ENCODE peak calls at places on chromosome 16, in six cellular contexts. P is right atrium auricular region, L is kidney epithelial cell, Q is esophagus muscularis mucosa, J is fibroblast of lung, O is heart right ventricle. Z is an unnamed sample. For H3K36me3, the result is how much of the 10 kb centered on the place peaks cover.

GRCh38 chr16:69195371-69196029 is 8.5 kb downstream of the SNTB2 start:
- DNase-seq in J (no peak), L (no peak), O (no peak), P (peak), Q (no peak), Z (no peak)

GRCh38 chr16:68309798-68310197 is 948 bp downstream of the SLC7A6OS start:
- DNase-seq in L (no peak), J (no peak), Q (no peak), P (no peak), O (no peak), Z (no peak)

GRCh38 chr16:26672206-26672605 is 394.5 kb upstream of the C16orf82 start:
- DNase-seq in O (no peak), J (no peak), P (no peak), L (no peak), Q (peak), Z (no peak)

GRCh38 chr16:16996830-16997229 is 473.9 kb downstream of the XYLT1 start:
- DNase-seq in O (no peak), J (no peak), Q (no peak), P (no peak), L (no peak), Z (no peak)

GRCh38 chr16:20401475-20402016 is 3.0 kb downstream of the PDILT start:
- DNase-seq in J (no peak), O (no peak), Q (no peak), L (no peak), P (no peak), Z (no peak)

GRCh38 chr16:30773826-30774225 is 11.7 kb downstream of the RNF40 start:
- DNase-seq in J (no peak), Q (no peak), P (no peak), L (no peak), O (no peak), Z (no peak)

GRCh38 chr16:32116080-32116479 is 137.0 kb upstream of the TP53TG3D start:
- DNase-seq in J (no peak), P (no peak), Q (peak), O (no peak), L (no peak), Z (no peak)

GRCh38 chr16:74896389-74897370 is 88.2 kb downstream of the WDR59 start:
- DNase-seq in Q (no peak), L (peak), O (no peak), P (no peak), J (peak), Z (no peak)

GRCh38 chr16:74749291-74750055 is 25.1 kb downstream of the FA2H start:
- DNase-seq in O (no peak), L (no peak), Q (no peak), J (no peak), P (no peak), Z (no peak)

GRCh38 chr16:17835118-17835949 is 364.6 kb upstream of the XYLT1 start:
- DNase-seq in Q (no peak), P (no peak), O (no peak), J (no peak), L (no peak), Z (no peak)

GRCh38 chr16:3637371-3637923 is 17.0 kb upstream of the DNASE1 start:
- DNase-seq in O (no peak), L (no peak), J (no peak), Q (no peak), P (peak), Z (no peak)

GRCh38 chr16:60310836-60311445 is 1576.8 kb upstream of the GOT2 start:
- DNase-seq in L (no peak), P (no peak), O (no peak), J (no peak), Q (no peak), Z (no peak)

GRCh38 chr16:14310519-14310991 is 239.4 kb downstream of the MRTFB start:
- DNase-seq in L (no peak), P (no peak), J (peak), O (no peak), Q (no peak), Z (no peak)

GRCh38 chr16:56401482-56401881 is 23.9 kb downstream of the AMFR start:
- DNase-seq in Q (peak), L (no peak), P (no peak), O (no peak), J (no peak), Z (peak)

GRCh38 chr16:14018848-14019247 is 52.3 kb upstream of the MRTFB start:
- DNase-seq in P (no peak), J (no peak), Q (no peak), L (no peak), O (no peak), Z (no peak)

GRCh38 chr16:75580-76501 is 2.2 kb upstream of the MPG start:
- DNase-seq in J (peak), L (no peak), Q (no peak), O (peak), P (peak), Z (peak)

GRCh38 chr16:72099377-72099818 is 5.8 kb downstream of the DHX38 start:
- DNase-seq in P (no peak), O (peak), L (no peak), Q (no peak), J (peak), Z (no peak)

GRCh38 chr16:2933136-2933535 is 21.4 kb downstream of the FLYWCH1 start:
- DNase-seq in Q (no peak), J (no peak), O (no peak), P (no peak), L (no peak), Z (no peak)

GRCh38 chr16:22317001-22317530 is 19.9 kb downstream of the POLR3E start:
- DNase-seq in O (no peak), L (no peak), J (no peak), P (no peak), Q (no peak), Z (no peak)

GRCh38 chr16:73082608-73083007 is 34.7 kb upstream of the ZFHX3 start:
- DNase-seq in P (no peak), Q (no peak), O (no peak), J (peak), L (peak), Z (no peak)

GRCh38 chr16:19281246-19281645 is 4.3 kb upstream of the CLEC19A start:
- DNase-seq in O (no peak), Q (no peak), P (no peak), J (no peak), L (no peak), Z (no peak)

GRCh38 chr16:57265850-57266530 is 18.5 kb downstream of the PLLP start:
- DNase-seq in O (peak), Q (no peak), P (peak), L (no peak), J (no peak), Z (no peak)

GRCh38 chr16:11583171-11583570 is 3.5 kb downstream of the LITAF start:
- DNase-seq in J (peak), Q (no peak), P (no peak), O (no peak), L (no peak), Z (no peak)

GRCh38 chr16:11583889-11584565 is 2.7 kb downstream of the LITAF start:
- DNase-seq in O (no peak), L (no peak), J (no peak), Q (no peak), P (no peak), Z (no peak)

GRCh38 chr16:11580451-11581086 is 6.2 kb downstream of the LITAF start:
- DNase-seq in J (no peak), O (no peak), Q (no peak), L (no peak), P (no peak), Z (no peak)

GRCh38 chr16:11582157-11582814 is 4.4 kb downstream of the LITAF start:
- DNase-seq in Q (no peak), J (no peak), L (no peak), P (no peak), O (no peak), Z (no peak)

GRCh38 chr16:11581677-11582076 is 5.0 kb downstream of the LITAF start:
- DNase-seq in P (no peak), Q (no peak), J (no peak), O (no peak), L (no peak), Z (no peak)
- H3K4me3 ChIP-seq in P (no peak), Q (no peak), J (no peak), O (no peak), L (no peak), Z (no peak)

GRCh38 chr16:89119661-89120141 is 26.0 kb downstream of the ACSF3 start:
- DNase-seq in Q (no peak), P (no peak), O (no peak), J (no peak), L (no peak), Z (no peak)
- H3K36me3 ChIP-seq in Q (half or more), P (under half), O (half or more), J (under half), L (under half), Z (half or more)

GRCh38 chr16:66287916-66288315 is 78.6 kb upstream of the CDH5 start:
- DNase-seq in L (no peak), J (no peak), P (peak), Q (no peak), O (no peak), Z (no peak)
- H3K4me3 ChIP-seq in L (no peak), J (no peak), P (no peak), Q (no peak), O (no peak), Z (no peak)

GRCh38 chr16:23524001-23524400 is 13.7 kb upstream of the GGA2 start:
- DNase-seq in Q (no peak), J (no peak), O (no peak), P (no peak), L (no peak), Z (no peak)

GRCh38 chr16:23521037-23521743 is 10.9 kb upstream of the GGA2 start:
- DNase-seq in L (no peak), P (no peak), J (no peak), Q (no peak), O (no peak), Z (no peak)

GRCh38 chr16:23523321-23523720 is 13.0 kb upstream of the GGA2 start:
- DNase-seq in Q (no peak), O (no peak), J (no peak), L (no peak), P (no peak), Z (no peak)

GRCh38 chr16:23520500-23520899 is 10.2 kb upstream of the GGA2 start:
- DNase-seq in P (no peak), L (no peak), O (no peak), J (no peak), Q (no peak), Z (no peak)

DNA sequence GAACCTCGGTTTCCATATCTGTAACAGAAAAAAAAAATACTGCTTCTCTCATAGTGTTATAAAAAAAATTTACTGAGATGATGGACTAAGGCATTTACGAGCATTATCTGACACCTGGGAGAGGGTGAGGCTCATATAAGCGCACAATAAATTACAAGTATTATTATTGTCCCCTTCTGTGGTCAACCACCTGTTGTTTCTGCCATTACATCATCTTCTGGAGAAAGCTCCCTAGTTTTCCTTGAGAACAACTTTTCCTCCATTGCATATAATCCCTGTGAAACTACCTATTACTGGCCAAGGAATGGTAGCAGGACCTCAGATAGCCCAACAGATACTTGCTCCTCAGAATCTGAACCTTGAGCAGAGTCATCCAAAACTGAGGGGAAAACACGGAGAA is 11.7 kb upstream of the GGA2 start:
- DNase-seq in J (no peak), P (no peak), Q (no peak), L (no peak), O (no peak), Z (no peak)
- H3K36me3 ChIP-seq in J (under half), P (under half), Q (half or more), L (under half), O (half or more), Z (half or more)

DNA sequence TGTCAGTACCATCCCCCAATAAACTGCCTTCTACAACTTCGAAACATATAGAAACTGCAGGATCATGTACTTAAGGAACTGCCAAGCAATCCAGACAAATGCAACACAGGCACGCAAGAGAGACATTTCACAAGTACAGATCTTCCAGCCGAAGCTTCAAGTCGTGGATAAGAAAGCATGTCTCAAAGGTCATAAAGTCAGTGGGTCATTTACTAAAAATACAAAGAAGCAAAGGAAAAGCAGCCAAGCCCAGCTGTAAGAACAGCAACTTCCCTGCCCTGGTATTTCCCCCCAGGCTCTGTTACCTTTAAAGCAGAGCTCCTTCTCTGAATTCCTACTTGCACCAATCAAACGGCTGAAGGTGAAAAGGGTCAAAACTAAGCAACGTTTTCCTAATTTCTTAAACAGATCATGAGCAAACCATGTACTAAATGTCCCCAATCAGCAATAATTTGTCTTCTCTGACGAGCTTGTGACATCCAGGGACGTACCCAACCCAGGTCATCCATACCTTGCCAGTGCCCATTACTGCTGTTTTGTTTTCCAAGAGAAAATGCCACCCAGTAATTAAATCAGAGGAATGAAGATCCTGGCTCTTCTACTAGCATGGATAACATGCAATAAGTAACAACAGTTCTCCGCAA is 1.7 kb downstream of the AKTIP start:
- DNase-seq in L (no peak), Q (peak), O (no peak), P (no peak), J (no peak), Z (no peak)
- H3K4me3 ChIP-seq in L (no peak), Q (peak), O (peak), P (peak), J (no peak), Z (peak)

DNA sequence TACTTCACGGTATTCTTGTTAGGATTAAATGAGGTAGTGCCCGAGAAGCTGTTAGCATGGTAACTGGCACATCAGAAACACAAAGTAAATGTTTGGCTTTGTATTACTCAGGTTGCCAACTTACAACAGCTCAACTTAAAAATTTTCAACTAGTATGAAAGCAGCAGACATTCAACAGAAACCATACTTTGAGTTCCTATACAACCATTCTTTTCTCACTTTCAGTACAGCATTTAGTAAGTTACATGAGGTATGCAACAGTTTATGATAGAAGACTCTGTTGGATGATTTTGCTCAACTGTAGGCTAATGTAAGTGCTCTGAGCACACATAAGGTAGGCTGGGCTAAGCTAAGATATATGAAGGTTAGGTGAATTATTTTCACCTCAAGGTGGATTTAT is 7.7 kb downstream of the CENPN start:
- DNase-seq in J (no peak), P (no peak), O (no peak), L (no peak), Q (no peak), Z (no peak)
- H3K36me3 ChIP-seq in J (under half), P (under half), O (half or more), L (under half), Q (under half), Z (under half)

DNA sequence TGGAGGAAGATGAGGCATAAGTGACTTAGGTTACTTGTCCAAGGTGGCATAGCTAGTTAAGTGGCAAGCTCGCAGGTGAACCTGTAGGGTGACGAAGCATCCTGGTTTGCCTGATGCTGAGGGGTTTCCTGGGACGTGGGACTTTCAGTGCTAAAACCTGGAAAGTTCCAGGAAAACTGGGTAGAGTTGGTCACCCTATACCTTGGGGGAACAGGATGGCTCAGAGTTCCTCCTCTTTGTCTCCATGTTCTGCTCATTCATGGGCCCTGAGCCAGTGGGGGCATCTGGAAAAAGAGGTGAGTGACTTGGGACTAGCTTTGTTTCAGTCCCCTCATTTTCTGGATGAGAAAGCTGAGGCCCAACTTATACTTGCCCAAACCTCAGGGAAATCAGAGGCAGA is 268.0 kb upstream of the N4BP1 start:
- DNase-seq in J (no peak), O (no peak), L (no peak), Q (no peak), P (no peak), Z (no peak)
- H3K4me3 ChIP-seq in J (no peak), O (no peak), L (no peak), Q (no peak), P (no peak), Z (no peak)

GRCh38 chr16:53814791-53815190 is 110.8 kb downstream of the FTO start:
- DNase-seq in J (no peak), O (no peak), Q (no peak), L (no peak), P (no peak), Z (no peak)

GRCh38 chr16:53817117-53817516 is 113.2 kb downstream of the FTO start:
- DNase-seq in L (peak), Q (no peak), J (peak), P (no peak), O (no peak), Z (no peak)

GRCh38 chr16:53809088-53809951 is 105.4 kb downstream of the FTO start:
- DNase-seq in P (no peak), O (no peak), Q (no peak), L (no peak), J (peak), Z (no peak)

GRCh38 chr16:53816211-53816610 is 112.3 kb downstream of the FTO start:
- DNase-seq in Q (no peak), J (peak), P (no peak), L (no peak), O (no peak), Z (no peak)

GRCh38 chr16:53812914-53813313 is 109.0 kb downstream of the FTO start:
- DNase-seq in L (no peak), O (no peak), P (no peak), Q (no peak), J (no peak), Z (no peak)
- H3K36me3 ChIP-seq in L (under half), O (half or more), P (under half), Q (half or more), J (under half), Z (under half)

Z was measured in gastrocnemius medialis.